ENCODE peak calls at places on chromosome 12, in five cellular contexts. D is CD4-positive, alpha-beta T cell; Y is GOT3; E is naive thymus-derived CD4-positive, alpha-beta T cell; W is substantia nigra. V is an unnamed sample.

GRCh38 chr12:29039013-29039412 is 110.1 kb upstream of the FAR2 start:
- DNase-seq in D (no peak), Y (no peak), E (no peak), W (no peak), V (no peak)

GRCh38 chr12:14394317-14395058 is 29.0 kb downstream of the ATF7IP start:
- DNase-seq in D (no peak), Y (no peak), E (peak), W (no peak), V (no peak)

GRCh38 chr12:56115329-56115728 is 1.1 kb upstream of the RPL41 start:
- DNase-seq in D (no peak), Y (no peak), E (no peak), W (no peak), V (no peak)

GRCh38 chr12:18719922-18720321 is 17.9 kb downstream of the PLCZ1 start:
- DNase-seq in D (no peak), Y (no peak), E (no peak), W (no peak), V (no peak)

GRCh38 chr12:13805038-13805437 is 176.4 kb downstream of the GRIN2B start:
- DNase-seq in D (no peak), Y (no peak), E (no peak), W (no peak), V (no peak)

GRCh38 chr12:100267603-100268281 is 765 bp downstream of the SCYL2 start:
- DNase-seq in D (no peak), Y (no peak), E (peak), W (no peak), V (peak)

GRCh38 chr12:110742718-110743570 is at the start of gene PPP1CC:
- DNase-seq in D (peak), Y (peak), E (peak), W (peak), V (peak)

GRCh38 chr12:93297032-93297431 is 80.7 kb upstream of the NUDT4 start:
- DNase-seq in D (no peak), Y (no peak), E (no peak), W (no peak), V (no peak)

GRCh38 chr12:105351523-105351922 is 21.0 kb downstream of the C12orf75 start:
- DNase-seq in D (no peak), Y (no peak), E (no peak), W (no peak), V (no peak)

GRCh38 chr12:25767613-25768012 is 190.9 kb upstream of the RASSF8 start:
- DNase-seq in D (no peak), Y (no peak), E (no peak), W (no peak), V (no peak)

GRCh38 chr12:123971770-123972447 is 722 bp downstream of the CCDC92 start:
- DNase-seq in D (peak), Y (no peak), E (peak), W (peak), V (peak)

GRCh38 chr12:50222275-50222783 is 55.2 kb upstream of the CERS5 start:
- DNase-seq in D (no peak), Y (peak), E (peak), W (peak), V (peak)

GRCh38 chr12:19518209-19518608 is 78.9 kb downstream of the AEBP2 start:
- DNase-seq in D (no peak), Y (no peak), E (no peak), W (no peak), V (no peak)

GRCh38 chr12:106110626-106111300 is 28.0 kb downstream of the NUAK1 start:
- DNase-seq in D (no peak), Y (no peak), E (no peak), W (no peak), V (no peak)

GRCh38 chr12:105641742-105642141 is 311.3 kb downstream of the C12orf75 start:
- DNase-seq in D (no peak), Y (no peak), E (no peak), W (no peak), V (no peak)

GRCh38 chr12:18345021-18345735 is 83.9 kb downstream of the PIK3C2G start:
- DNase-seq in D (no peak), Y (no peak), E (no peak), W (no peak), V (no peak)

GRCh38 chr12:21439347-21439746 is 1.9 kb downstream of the PYROXD1 start:
- DNase-seq in D (no peak), Y (no peak), E (no peak), W (no peak), V (no peak)

GRCh38 chr12:30110970-30111586 is 327.3 kb upstream of the TMTC1 start:
- DNase-seq in D (no peak), Y (no peak), E (no peak), W (no peak), V (no peak)

GRCh38 chr12:41121374-41121773 is 66.7 kb upstream of the PDZRN4 start:
- DNase-seq in D (no peak), Y (no peak), E (no peak), W (no peak), V (no peak)

GRCh38 chr12:5171701-5172100 is 128.0 kb downstream of the KCNA5 start:
- DNase-seq in D (no peak), Y (no peak), E (no peak), W (no peak), V (peak)

GRCh38 chr12:70190252-70191010 is 52.8 kb upstream of the CNOT2 start:
- DNase-seq in D (no peak), Y (no peak), E (no peak), W (no peak), V (no peak)

GRCh38 chr12:56152756-56153137 is 360 bp downstream of the MYL6B start:
- DNase-seq in D (no peak), Y (no peak), E (no peak), W (no peak), V (no peak)

GRCh38 chr12:62291888-62292760 is 31.9 kb downstream of the USP15 start:
- DNase-seq in D (no peak), Y (no peak), E (no peak), W (no peak), V (no peak)

GRCh38 chr12:118357327-118358007 is 15.2 kb downstream of the TAOK3 start:
- DNase-seq in D (peak), Y (no peak), E (peak), W (no peak), V (no peak)

GRCh38 chr12:5022465-5023061 is 21.1 kb upstream of the KCNA5 start:
- DNase-seq in D (no peak), Y (no peak), E (peak), W (no peak), V (no peak)

GRCh38 chr12:10339441-10339840 is 31.8 kb downstream of the KLRD1 start:
- DNase-seq in D (no peak), Y (no peak), E (no peak), W (no peak), V (no peak)

GRCh38 chr12:26493656-26494055 is 298.3 kb downstream of the SSPN start:
- DNase-seq in D (no peak), Y (no peak), E (no peak), W (no peak), V (no peak)

GRCh38 chr12:66755727-66756395 is 77.0 kb upstream of the GRIP1 start:
- DNase-seq in D (no peak), Y (no peak), E (no peak), W (no peak), V (no peak)

GRCh38 chr12:113142886-113143329 is 6.6 kb upstream of the CFAP73 start:
- DNase-seq in D (no peak), Y (no peak), E (no peak), W (no peak), V (no peak)

GRCh38 chr12:57629897-57630471 is 3.0 kb downstream of the B4GALNT1 start:
- DNase-seq in D (no peak), Y (no peak), E (no peak), W (peak), V (peak)

GRCh38 chr12:728781-729180 is 23.6 kb upstream of the WNK1 start:
- DNase-seq in D (peak), Y (no peak), E (peak), W (no peak), V (no peak)

GRCh38 chr12:78331764-78332163 is 501.1 kb downstream of the NAV3 start:
- DNase-seq in D (no peak), Y (no peak), E (no peak), W (no peak), V (no peak)

GRCh38 chr12:52821826-52822660 is 8.1 kb upstream of the KRT4 start:
- DNase-seq in D (no peak), Y (no peak), E (no peak), W (no peak), V (no peak)

GRCh38 chr12:46891306-46891705 is 65.5 kb upstream of the SLC38A4 start:
- DNase-seq in D (no peak), Y (no peak), E (no peak), W (no peak), V (no peak)

GRCh38 chr12:70657621-70658286 is 20.5 kb upstream of the PTPRB start:
- DNase-seq in D (no peak), Y (no peak), E (no peak), W (no peak), V (no peak)

GRCh38 chr12:127455347-127456265 is 811.4 kb upstream of the TMEM132C start:
- DNase-seq in D (no peak), Y (no peak), E (no peak), W (no peak), V (no peak)